ENCODE peak calls at places on chromosome 10, in six cellular contexts. One of them, this sample, is unnamed. For H3K4me1, the result is how much of the 10 kb centered on the place peaks cover.

GRCh38 chr10:113273151-113273876 is 279.5 kb upstream of the HABP2 start:
- DNase-seq in CD8-positive, alpha-beta T cell: no peak
- DNase-seq in body of pancreas: peak
- DNase-seq in CD8-positive, alpha-beta memory T cell: no peak
- DNase-seq in lower lobe of right lung: peak
- DNase-seq in PC-9: no peak
- DNase-seq in this sample: no peak

GRCh38 chr10:125112697-125113494 is 47.5 kb downstream of the CTBP2 start:
- DNase-seq in CD8-positive, alpha-beta T cell: no peak
- DNase-seq in lower lobe of right lung: no peak
- DNase-seq in PC-9: no peak
- DNase-seq in CD8-positive, alpha-beta memory T cell: no peak
- DNase-seq in body of pancreas: no peak
- DNase-seq in this sample: no peak

GRCh38 chr10:109892885-109893284 is 30.4 kb downstream of the XPNPEP1 start:
- DNase-seq in body of pancreas: no peak
- DNase-seq in CD8-positive, alpha-beta T cell: no peak
- DNase-seq in PC-9: no peak
- DNase-seq in lower lobe of right lung: no peak
- DNase-seq in CD8-positive, alpha-beta memory T cell: no peak
- DNase-seq in this sample: no peak

GRCh38 chr10:82378146-82378545 is 503.2 kb downstream of the NRG3 start:
- DNase-seq in CD8-positive, alpha-beta memory T cell: no peak
- DNase-seq in PC-9: no peak
- DNase-seq in body of pancreas: peak
- DNase-seq in lower lobe of right lung: no peak
- DNase-seq in CD8-positive, alpha-beta T cell: no peak
- DNase-seq in this sample: no peak

GRCh38 chr10:81548160-81548559 is 326.8 kb upstream of the NRG3 start:
- DNase-seq in body of pancreas: no peak
- DNase-seq in lower lobe of right lung: no peak
- DNase-seq in CD8-positive, alpha-beta T cell: no peak
- DNase-seq in CD8-positive, alpha-beta memory T cell: no peak
- DNase-seq in PC-9: no peak
- DNase-seq in this sample: no peak

GRCh38 chr10:71581376-71581775 is 138.2 kb downstream of the C10orf105 start:
- DNase-seq in lower lobe of right lung: no peak
- DNase-seq in PC-9: no peak
- DNase-seq in CD8-positive, alpha-beta memory T cell: no peak
- DNase-seq in body of pancreas: no peak
- DNase-seq in CD8-positive, alpha-beta T cell: no peak
- DNase-seq in this sample: no peak

GRCh38 chr10:68175954-68176353 is 56.0 kb downstream of the ATOH7 start:
- DNase-seq in CD8-positive, alpha-beta T cell: no peak
- DNase-seq in lower lobe of right lung: no peak
- DNase-seq in CD8-positive, alpha-beta memory T cell: no peak
- DNase-seq in PC-9: no peak
- DNase-seq in body of pancreas: no peak
- DNase-seq in this sample: no peak

GRCh38 chr10:48507933-48508830 is 96.7 kb downstream of the ARHGAP22 start:
- DNase-seq in CD8-positive, alpha-beta memory T cell: no peak
- DNase-seq in lower lobe of right lung: no peak
- DNase-seq in CD8-positive, alpha-beta T cell: no peak
- DNase-seq in body of pancreas: peak
- DNase-seq in PC-9: peak
- DNase-seq in this sample: no peak

GRCh38 chr10:123997486-123998196 is 95.8 kb downstream of the CHST15 start:
- DNase-seq in PC-9: peak
- DNase-seq in CD8-positive, alpha-beta memory T cell: no peak
- DNase-seq in lower lobe of right lung: peak
- DNase-seq in CD8-positive, alpha-beta T cell: no peak
- DNase-seq in body of pancreas: no peak
- DNase-seq in this sample: no peak

GRCh38 chr10:6236349-6237188 is 33.8 kb downstream of the PFKFB3 start:
- DNase-seq in PC-9: no peak
- DNase-seq in CD8-positive, alpha-beta memory T cell: no peak
- DNase-seq in lower lobe of right lung: no peak
- DNase-seq in body of pancreas: no peak
- DNase-seq in CD8-positive, alpha-beta T cell: no peak
- DNase-seq in this sample: no peak

GRCh38 chr10:118488710-118489497 is 106.5 kb downstream of the PRLHR start:
- DNase-seq in CD8-positive, alpha-beta memory T cell: no peak
- DNase-seq in CD8-positive, alpha-beta T cell: no peak
- DNase-seq in lower lobe of right lung: no peak
- DNase-seq in PC-9: no peak
- DNase-seq in body of pancreas: no peak
- DNase-seq in this sample: no peak

GRCh38 chr10:12704488-12704887 is 297.0 kb downstream of the CCDC3 start:
- DNase-seq in body of pancreas: no peak
- DNase-seq in CD8-positive, alpha-beta T cell: no peak
- DNase-seq in PC-9: peak
- DNase-seq in lower lobe of right lung: no peak
- DNase-seq in CD8-positive, alpha-beta memory T cell: no peak
- DNase-seq in this sample: no peak

GRCh38 chr10:3955493-3955892 is 170.5 kb upstream of the KLF6 start:
- DNase-seq in lower lobe of right lung: no peak
- DNase-seq in body of pancreas: no peak
- DNase-seq in CD8-positive, alpha-beta memory T cell: no peak
- DNase-seq in PC-9: no peak
- DNase-seq in CD8-positive, alpha-beta T cell: no peak
- DNase-seq in this sample: no peak

GRCh38 chr10:84211566-84211965 is 13.8 kb downstream of the LRIT2 start:
- DNase-seq in body of pancreas: no peak
- DNase-seq in lower lobe of right lung: no peak
- DNase-seq in PC-9: no peak
- DNase-seq in CD8-positive, alpha-beta memory T cell: no peak
- DNase-seq in CD8-positive, alpha-beta T cell: no peak
- DNase-seq in this sample: no peak

DNA sequence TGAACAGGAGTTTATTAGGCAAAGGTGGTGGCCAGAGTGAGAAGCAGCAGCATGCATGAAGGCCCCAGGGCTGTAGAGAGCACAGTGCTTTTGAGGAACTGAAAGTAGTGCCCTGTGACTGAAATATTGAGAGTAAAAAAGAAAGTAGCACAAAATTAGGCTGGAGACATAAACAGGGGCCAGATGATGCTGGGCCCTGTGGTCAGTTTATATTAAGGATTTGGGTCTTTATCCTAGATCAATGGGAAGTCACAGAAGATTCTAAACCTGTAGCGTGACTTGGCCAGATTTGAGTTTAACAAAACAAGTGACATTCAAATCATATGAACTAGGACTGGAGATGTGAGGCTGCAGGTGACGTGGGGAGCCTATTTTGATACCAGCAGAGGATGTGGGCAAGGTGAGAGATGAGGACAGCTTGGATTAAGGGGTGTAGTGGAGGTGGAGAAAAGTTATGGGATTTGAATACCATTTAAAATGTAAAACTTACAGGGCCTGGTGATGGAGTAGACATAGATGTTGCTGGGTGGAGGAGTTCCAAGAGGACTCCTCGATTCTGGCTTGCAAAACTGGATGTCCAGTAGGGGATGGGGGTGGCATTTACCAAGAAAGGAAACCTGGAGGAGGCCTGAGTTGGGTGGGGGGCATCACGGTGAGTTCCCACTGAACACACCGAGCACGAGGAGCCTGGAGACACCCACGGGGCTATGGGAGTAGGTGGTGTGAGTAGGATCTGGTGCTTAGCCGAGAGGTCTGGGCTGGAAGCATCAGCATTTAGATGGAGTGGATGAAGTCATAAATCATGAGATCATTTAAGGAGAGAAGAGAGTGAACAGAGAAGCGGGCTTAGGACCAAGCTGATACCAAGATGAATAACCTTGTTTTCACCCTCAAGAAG is 52.8 kb downstream of the HHEX start:
- DNase-seq in PC-9: no peak
- DNase-seq in CD8-positive, alpha-beta T cell: no peak
- DNase-seq in CD8-positive, alpha-beta memory T cell: no peak
- DNase-seq in lower lobe of right lung: no peak
- DNase-seq in body of pancreas: no peak
- DNase-seq in this sample: no peak
- H3K4me3 ChIP-seq in PC-9: no peak
- H3K4me3 ChIP-seq in CD8-positive, alpha-beta T cell: no peak
- H3K4me3 ChIP-seq in CD8-positive, alpha-beta memory T cell: no peak
- H3K4me3 ChIP-seq in lower lobe of right lung: no peak
- H3K4me3 ChIP-seq in body of pancreas: no peak
- H3K4me3 ChIP-seq in this sample: no peak

GRCh38 chr10:14547826-14548225 is 217.1 kb upstream of the FRMD4A start:
- DNase-seq in body of pancreas: no peak
- DNase-seq in PC-9: no peak
- DNase-seq in lower lobe of right lung: no peak
- DNase-seq in CD8-positive, alpha-beta memory T cell: no peak
- DNase-seq in CD8-positive, alpha-beta T cell: no peak
- DNase-seq in this sample: no peak

GRCh38 chr10:14548474-14548873 is 217.8 kb upstream of the FRMD4A start:
- DNase-seq in CD8-positive, alpha-beta memory T cell: no peak
- DNase-seq in body of pancreas: no peak
- DNase-seq in lower lobe of right lung: no peak
- DNase-seq in PC-9: no peak
- DNase-seq in CD8-positive, alpha-beta T cell: no peak
- DNase-seq in this sample: no peak

GRCh38 chr10:14543904-14544210 is 213.1 kb upstream of the FRMD4A start:
- DNase-seq in CD8-positive, alpha-beta T cell: no peak
- DNase-seq in body of pancreas: no peak
- DNase-seq in PC-9: no peak
- DNase-seq in lower lobe of right lung: no peak
- DNase-seq in CD8-positive, alpha-beta memory T cell: no peak
- DNase-seq in this sample: no peak

GRCh38 chr10:14543048-14543903 is 212.6 kb upstream of the FRMD4A start:
- DNase-seq in lower lobe of right lung: peak
- DNase-seq in CD8-positive, alpha-beta T cell: no peak
- DNase-seq in PC-9: no peak
- DNase-seq in CD8-positive, alpha-beta memory T cell: no peak
- DNase-seq in body of pancreas: peak
- DNase-seq in this sample: peak

DNA sequence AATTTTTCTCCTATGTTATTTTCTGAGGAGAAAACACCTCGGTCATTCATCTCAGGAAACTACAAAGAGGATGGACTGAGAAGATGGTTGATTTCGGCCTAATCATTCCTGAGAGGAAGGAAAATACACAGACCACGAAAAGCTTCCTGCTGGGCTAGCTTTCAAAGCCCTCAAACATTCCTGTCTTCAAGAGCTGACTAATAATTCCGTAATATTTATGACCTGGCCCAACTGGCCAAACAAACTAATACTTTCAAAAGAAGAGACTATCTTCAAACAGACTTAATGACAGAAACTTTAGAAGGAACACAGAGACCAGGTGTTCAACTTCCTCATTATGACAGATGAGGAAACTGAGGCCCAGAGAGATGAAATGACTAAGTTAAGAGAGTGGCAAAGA is 215.1 kb upstream of the FRMD4A start:
- DNase-seq in CD8-positive, alpha-beta memory T cell: no peak
- DNase-seq in PC-9: no peak
- DNase-seq in body of pancreas: no peak
- DNase-seq in CD8-positive, alpha-beta T cell: no peak
- DNase-seq in lower lobe of right lung: no peak
- DNase-seq in this sample: no peak
- H3K4me1 ChIP-seq in CD8-positive, alpha-beta memory T cell: under half
- H3K4me1 ChIP-seq in PC-9: under half
- H3K4me1 ChIP-seq in body of pancreas: under half
- H3K4me1 ChIP-seq in CD8-positive, alpha-beta T cell: half or more
- H3K4me1 ChIP-seq in lower lobe of right lung: half or more
- H3K4me1 ChIP-seq in this sample: under half

GRCh38 chr10:89032141-89032814 is 41.7 kb downstream of the FAS start:
- DNase-seq in CD8-positive, alpha-beta T cell: no peak
- DNase-seq in PC-9: peak
- DNase-seq in CD8-positive, alpha-beta memory T cell: no peak
- DNase-seq in lower lobe of right lung: peak
- DNase-seq in body of pancreas: no peak
- DNase-seq in this sample: peak
- H3K4me3 ChIP-seq in CD8-positive, alpha-beta T cell: no peak
- H3K4me3 ChIP-seq in PC-9: peak
- H3K4me3 ChIP-seq in CD8-positive, alpha-beta memory T cell: no peak
- H3K4me3 ChIP-seq in lower lobe of right lung: no peak
- H3K4me3 ChIP-seq in body of pancreas: no peak
- H3K4me3 ChIP-seq in this sample: no peak

DNA sequence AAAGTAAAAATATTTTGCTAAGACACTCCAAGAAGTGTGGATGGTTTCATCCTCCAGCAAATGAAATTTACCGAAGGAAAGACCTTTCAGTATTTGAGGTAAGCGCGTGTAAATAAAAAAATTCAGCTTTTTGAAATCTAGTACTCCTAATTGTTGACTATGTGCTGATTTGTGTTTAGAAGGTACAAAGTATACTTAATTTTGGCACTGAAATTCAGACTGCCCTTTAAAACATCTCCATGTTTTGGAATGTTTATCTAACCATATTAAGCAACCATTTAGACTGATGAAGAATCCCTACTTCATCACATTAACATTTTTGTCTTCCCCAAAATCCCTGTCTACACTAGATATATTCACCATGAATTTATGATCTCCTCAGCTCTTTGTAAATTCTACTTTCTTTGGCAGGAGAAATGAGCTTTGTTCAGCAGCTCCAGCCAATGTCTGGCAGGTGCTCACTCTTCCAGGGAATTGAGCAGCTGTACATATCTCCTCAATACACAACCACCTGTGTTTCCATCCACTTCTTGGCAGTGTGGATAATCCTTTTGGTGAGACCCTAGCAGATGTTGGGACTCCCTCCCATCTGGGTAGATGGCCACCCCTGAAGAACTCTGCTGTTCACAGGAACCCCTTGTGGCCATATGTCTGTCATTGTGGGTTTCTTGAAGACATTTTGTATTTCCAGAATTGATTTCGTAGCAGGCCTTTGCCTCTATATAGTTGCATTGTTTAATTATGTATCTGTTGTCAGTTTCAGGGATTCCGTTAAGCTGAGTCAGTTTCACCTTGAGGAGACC is 129.4 kb upstream of the SAMD8 start:
- DNase-seq in PC-9: no peak
- DNase-seq in CD8-positive, alpha-beta memory T cell: no peak
- DNase-seq in lower lobe of right lung: no peak
- DNase-seq in body of pancreas: peak
- DNase-seq in CD8-positive, alpha-beta T cell: no peak
- DNase-seq in this sample: no peak
- H3K4me1 ChIP-seq in PC-9: under half
- H3K4me1 ChIP-seq in CD8-positive, alpha-beta memory T cell: under half
- H3K4me1 ChIP-seq in lower lobe of right lung: under half
- H3K4me1 ChIP-seq in body of pancreas: under half
- H3K4me1 ChIP-seq in CD8-positive, alpha-beta T cell: under half
- H3K4me1 ChIP-seq in this sample: under half

GRCh38 chr10:49667991-49668390 is 11.5 kb upstream of the C10orf53 start:
- DNase-seq in CD8-positive, alpha-beta memory T cell: no peak
- DNase-seq in lower lobe of right lung: no peak
- DNase-seq in PC-9: no peak
- DNase-seq in CD8-positive, alpha-beta T cell: no peak
- DNase-seq in body of pancreas: no peak
- DNase-seq in this sample: no peak
- H3K4me3 ChIP-seq in CD8-positive, alpha-beta memory T cell: no peak
- H3K4me3 ChIP-seq in lower lobe of right lung: no peak
- H3K4me3 ChIP-seq in PC-9: no peak
- H3K4me3 ChIP-seq in CD8-positive, alpha-beta T cell: no peak
- H3K4me3 ChIP-seq in body of pancreas: no peak
- H3K4me3 ChIP-seq in this sample: no peak

This sample was measured in naive thymus-derived CD4-positive, alpha-beta T cell.